ENCODE peak calls at places on chromosomes 3 and 15, in five cellular contexts. U, K, L, W and E are unnamed samples.

GRCh38 chr15:33242165-33242564 is 47.7 kb upstream of the FMN1 start:
- DNase-seq in K (no peak), W (no peak), L (no peak), U (peak), E (peak)

GRCh38 chr3:59212128-59212764 is 162.4 kb upstream of the CFAP20DC start:
- DNase-seq in W (no peak), L (no peak), U (peak), K (peak), E (peak)

GRCh38 chr15:61063875-61064320 is 165.2 kb downstream of the RORA start:
- DNase-seq in K (no peak), U (no peak), W (no peak), L (no peak), E (peak)

GRCh38 chr15:91892417-91892816 is 38.9 kb downstream of the SLCO3A1 start:
- DNase-seq in W (no peak), L (no peak), U (no peak), K (no peak), E (no peak)

GRCh38 chr15:83766326-83766725 is 112.4 kb downstream of the ADAMTSL3 start:
- DNase-seq in U (no peak), W (no peak), K (no peak), L (no peak), E (no peak)

GRCh38 chr3:161305095-161305991 is 66.0 kb downstream of the SPTSSB start:
- DNase-seq in K (peak), L (no peak), W (no peak), U (peak), E (peak)

GRCh38 chr15:73892446-73893226 is 19.3 kb downstream of the TBC1D21 start:
- DNase-seq in U (no peak), W (no peak), K (no peak), L (no peak), E (no peak)

GRCh38 chr3:181311186-181311585 is 321.6 kb upstream of the DNAJC19 start:
- DNase-seq in W (no peak), U (no peak), K (no peak), L (no peak), E (no peak)

GRCh38 chr15:58758141-58758540 is 8.6 kb upstream of the ADAM10 start:
- DNase-seq in K (peak), L (no peak), U (peak), W (no peak), E (no peak)

DNA sequence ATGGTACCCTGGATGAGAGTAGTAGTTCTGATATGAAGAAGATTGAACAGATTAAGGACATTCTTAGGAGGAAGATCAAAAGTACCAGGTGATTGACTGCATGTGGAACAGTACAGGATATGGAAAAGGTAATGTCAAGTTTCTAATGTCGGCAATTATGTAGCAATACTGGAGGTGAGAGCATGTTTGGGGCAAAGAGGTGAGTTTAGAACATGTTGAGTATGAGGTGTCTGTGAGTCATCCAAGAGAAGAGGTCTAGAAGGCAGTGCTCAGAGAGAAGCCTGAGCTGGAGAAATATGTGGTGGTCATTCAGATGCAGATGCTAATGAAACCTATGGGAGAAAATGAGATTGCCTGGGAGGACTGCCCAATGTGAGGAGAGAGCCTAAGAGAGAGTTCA is 305.6 kb downstream of the ZBTB20 start:
- DNase-seq in W (no peak), K (no peak), L (no peak), U (no peak), E (peak)
- TF ChIP-seq CTCF in W (no peak), K (no peak), L (no peak), U (no peak), E (no peak)

DNA sequence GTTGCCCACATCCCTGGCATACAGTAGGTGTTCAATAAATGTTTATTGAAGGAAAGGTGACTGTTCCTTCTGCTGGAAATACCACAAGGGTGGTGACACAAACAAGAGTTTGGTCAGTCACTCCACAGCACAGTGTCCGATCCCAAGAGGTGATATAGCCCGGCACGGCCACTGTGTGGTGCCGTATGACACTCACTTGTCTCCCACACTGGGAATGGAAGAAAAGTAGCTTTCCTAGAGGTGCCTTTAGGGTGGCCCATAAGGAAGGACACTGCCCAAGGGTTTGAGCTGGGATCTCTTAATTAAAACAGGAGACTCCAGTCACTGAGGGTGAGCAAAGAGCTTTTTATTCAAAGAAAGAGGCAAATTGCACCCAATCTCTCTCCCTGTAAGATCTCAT is 40.5 kb downstream of the TGM4 start:
- DNase-seq in U (peak), L (no peak), K (no peak), W (no peak), E (peak)
- TF ChIP-seq CTCF in U (peak), L (no peak), K (no peak), W (no peak), E (no peak)

DNA sequence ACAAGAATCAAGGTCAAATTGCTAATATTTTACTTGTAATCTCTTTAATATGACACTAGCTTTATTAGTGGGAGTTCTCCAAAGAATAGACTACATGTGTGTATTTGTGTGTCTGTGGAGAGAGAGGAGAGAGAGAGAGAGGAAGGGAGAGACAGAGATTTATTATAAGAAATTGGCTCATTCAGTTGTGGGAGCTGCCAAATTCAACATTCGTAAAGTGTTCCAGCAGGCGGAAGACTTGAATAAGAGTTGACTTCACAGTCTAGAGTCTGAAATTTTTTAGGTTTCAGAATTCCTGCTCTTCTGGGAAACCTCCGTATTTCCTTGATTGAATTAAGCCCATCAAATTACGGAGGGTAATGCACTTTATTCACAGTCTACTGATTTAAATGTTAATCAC is 4.7 kb upstream of the CLDN1 start:
- DNase-seq in U (no peak), K (no peak), W (no peak), L (peak), E (no peak)
- TF ChIP-seq CTCF in U (no peak), K (no peak), W (no peak), L (peak), E (no peak)

DNA sequence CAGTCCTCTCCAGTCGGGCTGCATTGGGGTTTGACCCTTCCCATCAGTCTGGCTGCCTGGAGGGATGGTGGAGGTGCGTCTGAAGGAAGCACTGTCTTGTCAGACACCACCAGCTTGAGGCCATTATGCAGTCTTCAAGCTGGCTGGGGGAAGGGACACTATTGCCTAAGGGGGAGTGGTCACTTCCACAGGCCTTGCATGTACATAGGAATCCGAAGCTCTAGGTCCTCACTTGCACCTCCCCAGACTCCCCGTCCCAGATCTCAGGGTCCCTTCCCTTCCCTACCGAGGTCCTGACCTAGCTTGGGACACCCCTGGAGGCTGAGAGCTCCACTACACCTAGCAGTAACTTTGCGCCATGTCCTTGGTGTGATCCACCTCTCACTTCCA is 48.6 kb upstream of the KLF13 start:
- DNase-seq in U (no peak), W (peak), K (peak), L (no peak), E (no peak)
- TF ChIP-seq CTCF in U (no peak), W (no peak), K (no peak), L (no peak), E (no peak)

GRCh38 chr3:179806177-179806576 is 153.3 kb downstream of the USP13 start:
- DNase-seq in L (no peak), U (no peak), K (no peak), W (no peak), E (no peak)

GRCh38 chr3:179809639-179810038 is 156.8 kb downstream of the USP13 start:
- DNase-seq in K (no peak), U (no peak), W (no peak), L (no peak), E (no peak)

GRCh38 chr3:179811321-179812095 is 158.7 kb downstream of the USP13 start:
- DNase-seq in U (peak), K (peak), W (no peak), L (peak), E (peak)

GRCh38 chr3:179807588-179807987 is 154.7 kb downstream of the USP13 start:
- DNase-seq in K (no peak), L (no peak), U (no peak), W (no peak), E (no peak)

DNA sequence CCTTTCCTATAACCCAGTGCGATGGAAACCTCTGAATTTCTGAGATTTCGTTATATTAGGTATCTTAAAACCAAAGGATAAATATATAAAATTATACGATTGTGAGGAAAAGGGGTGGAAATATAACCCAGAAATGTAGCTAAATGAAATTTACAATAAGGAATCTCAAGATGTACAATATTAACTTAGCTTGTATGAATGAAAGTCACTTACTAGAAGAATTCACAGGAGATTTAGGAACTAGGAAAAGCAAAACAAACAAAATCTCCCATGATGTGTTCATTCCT is 159.2 kb downstream of the USP13 start:
- DNase-seq in U (no peak), W (no peak), L (no peak), K (no peak), E (no peak)
- TF ChIP-seq CTCF in U (no peak), W (no peak), L (no peak), K (no peak), E (no peak)

GRCh38 chr3:139187648-139188047 is 143.0 kb upstream of the PRR23C start:
- DNase-seq in W (no peak), L (no peak), K (no peak), U (no peak), E (no peak)
- TF ChIP-seq CTCF in W (no peak), L (no peak), K (no peak), U (no peak), E (no peak)

GRCh38 chr3:84077479-84077878 is 881.3 kb upstream of the CADM2 start:
- DNase-seq in W (no peak), K (no peak), L (no peak), U (no peak), E (no peak)
- TF ChIP-seq CTCF in W (no peak), K (peak), L (no peak), U (no peak), E (no peak)